ENCODE peak calls at places on chromosomes 1 and 21, in six cellular contexts. One of them, this sample, is unnamed.

GRCh38 chr1:111223126-111223443 is 4.4 kb upstream of the CHI3L2 start:
- DNase-seq in esophagus squamous epithelium: no peak
- DNase-seq in GM12892: no peak
- DNase-seq in uterus: no peak
- DNase-seq in H54: no peak
- DNase-seq in breast epithelium: no peak
- DNase-seq in this sample: no peak

GRCh38 chr1:168918860-168919741 is 187.4 kb upstream of the ATP1B1 start:
- DNase-seq in H54: no peak
- DNase-seq in GM12892: no peak
- DNase-seq in breast epithelium: no peak
- DNase-seq in uterus: no peak
- DNase-seq in esophagus squamous epithelium: no peak
- DNase-seq in this sample: no peak

GRCh38 chr1:93567255-93567918 is 114.2 kb downstream of the BCAR3 start:
- DNase-seq in esophagus squamous epithelium: no peak
- DNase-seq in GM12892: no peak
- DNase-seq in H54: peak
- DNase-seq in breast epithelium: no peak
- DNase-seq in uterus: peak
- DNase-seq in this sample: no peak

GRCh38 chr21:45471229-45472052 is 66.5 kb downstream of the COL18A1 start:
- DNase-seq in GM12892: no peak
- DNase-seq in esophagus squamous epithelium: no peak
- DNase-seq in breast epithelium: no peak
- DNase-seq in uterus: peak
- DNase-seq in H54: peak
- DNase-seq in this sample: no peak

GRCh38 chr1:87880098-87880746 is 551.5 kb downstream of the LMO4 start:
- DNase-seq in GM12892: no peak
- DNase-seq in uterus: no peak
- DNase-seq in H54: no peak
- DNase-seq in breast epithelium: no peak
- DNase-seq in esophagus squamous epithelium: no peak
- DNase-seq in this sample: no peak

GRCh38 chr1:199221371-199222150 is 582.7 kb downstream of the PTPRC start:
- DNase-seq in esophagus squamous epithelium: no peak
- DNase-seq in breast epithelium: no peak
- DNase-seq in uterus: no peak
- DNase-seq in GM12892: no peak
- DNase-seq in H54: no peak
- DNase-seq in this sample: no peak

GRCh38 chr1:43372172-43372571 is 4.4 kb upstream of the ELOVL1 start:
- DNase-seq in GM12892: no peak
- DNase-seq in esophagus squamous epithelium: no peak
- DNase-seq in breast epithelium: no peak
- DNase-seq in uterus: no peak
- DNase-seq in H54: no peak
- DNase-seq in this sample: no peak

GRCh38 chr21:38775733-38776132 is 30.0 kb upstream of the ETS2 start:
- DNase-seq in esophagus squamous epithelium: no peak
- DNase-seq in GM12892: no peak
- DNase-seq in uterus: no peak
- DNase-seq in breast epithelium: no peak
- DNase-seq in H54: no peak
- DNase-seq in this sample: no peak

GRCh38 chr1:27574871-27575831 is 28.8 kb downstream of the AHDC1 start:
- DNase-seq in uterus: peak
- DNase-seq in GM12892: no peak
- DNase-seq in H54: no peak
- DNase-seq in esophagus squamous epithelium: no peak
- DNase-seq in breast epithelium: no peak
- DNase-seq in this sample: no peak

GRCh38 chr1:26121854-26122773 is 10.5 kb downstream of the PDIK1L start:
- DNase-seq in H54: no peak
- DNase-seq in breast epithelium: no peak
- DNase-seq in esophagus squamous epithelium: no peak
- DNase-seq in uterus: no peak
- DNase-seq in GM12892: no peak
- DNase-seq in this sample: no peak

GRCh38 chr1:110749960-110750359 is 75.2 kb upstream of the KCNA3 start:
- DNase-seq in breast epithelium: no peak
- DNase-seq in uterus: no peak
- DNase-seq in esophagus squamous epithelium: no peak
- DNase-seq in GM12892: no peak
- DNase-seq in H54: no peak
- DNase-seq in this sample: no peak

GRCh38 chr21:25956993-25957714 is 213.4 kb downstream of the APP start:
- DNase-seq in H54: no peak
- DNase-seq in GM12892: no peak
- DNase-seq in esophagus squamous epithelium: no peak
- DNase-seq in breast epithelium: no peak
- DNase-seq in uterus: no peak
- DNase-seq in this sample: no peak

GRCh38 chr1:54810144-54810942 is 9.2 kb upstream of the TTC22 start:
- DNase-seq in breast epithelium: no peak
- DNase-seq in uterus: peak
- DNase-seq in GM12892: peak
- DNase-seq in H54: peak
- DNase-seq in esophagus squamous epithelium: no peak
- DNase-seq in this sample: peak

GRCh38 chr1:206965781-206966180 is 4.5 kb downstream of the FCAMR start:
- DNase-seq in esophagus squamous epithelium: no peak
- DNase-seq in breast epithelium: no peak
- DNase-seq in uterus: no peak
- DNase-seq in GM12892: no peak
- DNase-seq in H54: no peak
- DNase-seq in this sample: no peak

GRCh38 chr21:16193758-16194606 is 464.2 kb downstream of the USP25 start:
- DNase-seq in GM12892: no peak
- DNase-seq in breast epithelium: no peak
- DNase-seq in esophagus squamous epithelium: no peak
- DNase-seq in uterus: peak
- DNase-seq in H54: peak
- DNase-seq in this sample: no peak

GRCh38 chr1:117630423-117630998 is 24.7 kb downstream of the TENT5C start:
- DNase-seq in H54: no peak
- DNase-seq in GM12892: no peak
- DNase-seq in uterus: no peak
- DNase-seq in breast epithelium: no peak
- DNase-seq in esophagus squamous epithelium: no peak
- DNase-seq in this sample: no peak

GRCh38 chr1:26471498-26472329 is 526 bp upstream of the HMGN2 start:
- DNase-seq in GM12892: no peak
- DNase-seq in breast epithelium: peak
- DNase-seq in esophagus squamous epithelium: no peak
- DNase-seq in H54: peak
- DNase-seq in uterus: peak
- DNase-seq in this sample: peak

GRCh38 chr1:33055210-33055991 is 18.7 kb upstream of the AK2 start:
- DNase-seq in esophagus squamous epithelium: no peak
- DNase-seq in breast epithelium: peak
- DNase-seq in H54: peak
- DNase-seq in GM12892: peak
- DNase-seq in uterus: peak
- DNase-seq in this sample: peak

GRCh38 chr1:31576743-31577455 is 584 bp downstream of the TINAGL1 start:
- DNase-seq in esophagus squamous epithelium: no peak
- DNase-seq in H54: no peak
- DNase-seq in breast epithelium: no peak
- DNase-seq in GM12892: no peak
- DNase-seq in uterus: no peak
- DNase-seq in this sample: no peak

GRCh38 chr1:22628698-22629444 is 7.6 kb upstream of the C1QA start:
- DNase-seq in GM12892: no peak
- DNase-seq in uterus: no peak
- DNase-seq in H54: no peak
- DNase-seq in breast epithelium: no peak
- DNase-seq in esophagus squamous epithelium: no peak
- DNase-seq in this sample: no peak

GRCh38 chr1:247110627-247111258 is 6.6 kb upstream of the ZNF669 start:
- DNase-seq in GM12892: no peak
- DNase-seq in esophagus squamous epithelium: no peak
- DNase-seq in H54: no peak
- DNase-seq in uterus: no peak
- DNase-seq in breast epithelium: no peak
- DNase-seq in this sample: no peak

GRCh38 chr1:205575294-205575885 is 56.4 kb downstream of the ELK4 start:
- DNase-seq in GM12892: no peak
- DNase-seq in esophagus squamous epithelium: no peak
- DNase-seq in H54: no peak
- DNase-seq in breast epithelium: no peak
- DNase-seq in uterus: no peak
- DNase-seq in this sample: no peak

GRCh38 chr1:147099192-147099591 is 73.1 kb downstream of the PRKAB2 start:
- DNase-seq in GM12892: no peak
- DNase-seq in breast epithelium: no peak
- DNase-seq in H54: no peak
- DNase-seq in uterus: no peak
- DNase-seq in esophagus squamous epithelium: no peak
- DNase-seq in this sample: no peak

GRCh38 chr1:156751724-156752481 is 428 bp upstream of the HDGF start:
- DNase-seq in esophagus squamous epithelium: peak
- DNase-seq in GM12892: peak
- DNase-seq in H54: peak
- DNase-seq in breast epithelium: peak
- DNase-seq in uterus: peak
- DNase-seq in this sample: peak
- TF ChIP-seq POLR2A in esophagus squamous epithelium: no peak
- TF ChIP-seq POLR2A in GM12892: peak
- TF ChIP-seq POLR2A in H54: peak
- TF ChIP-seq POLR2A in breast epithelium: no peak
- TF ChIP-seq POLR2A in uterus: no peak
- TF ChIP-seq POLR2A in this sample: no peak

GRCh38 chr1:3981261-3981660 is 81.2 kb upstream of the C1orf174 start:
- DNase-seq in GM12892: no peak
- DNase-seq in uterus: no peak
- DNase-seq in H54: no peak
- DNase-seq in breast epithelium: no peak
- DNase-seq in esophagus squamous epithelium: no peak
- DNase-seq in this sample: no peak
- TF ChIP-seq POLR2A in GM12892: no peak
- TF ChIP-seq POLR2A in uterus: no peak
- TF ChIP-seq POLR2A in H54: no peak
- TF ChIP-seq POLR2A in breast epithelium: no peak
- TF ChIP-seq POLR2A in esophagus squamous epithelium: no peak
- TF ChIP-seq POLR2A in this sample: no peak

GRCh38 chr1:193680247-193680923 is 494.0 kb upstream of the B3GALT2 start:
- DNase-seq in esophagus squamous epithelium: no peak
- DNase-seq in GM12892: no peak
- DNase-seq in uterus: no peak
- DNase-seq in breast epithelium: no peak
- DNase-seq in H54: no peak
- DNase-seq in this sample: no peak

GRCh38 chr1:193677874-193678273 is 491.5 kb upstream of the B3GALT2 start:
- DNase-seq in GM12892: no peak
- DNase-seq in H54: no peak
- DNase-seq in breast epithelium: no peak
- DNase-seq in esophagus squamous epithelium: no peak
- DNase-seq in uterus: no peak
- DNase-seq in this sample: no peak

GRCh38 chr1:193676996-193677569 is 490.7 kb upstream of the B3GALT2 start:
- DNase-seq in breast epithelium: no peak
- DNase-seq in GM12892: no peak
- DNase-seq in esophagus squamous epithelium: no peak
- DNase-seq in H54: no peak
- DNase-seq in uterus: no peak
- DNase-seq in this sample: no peak

DNA sequence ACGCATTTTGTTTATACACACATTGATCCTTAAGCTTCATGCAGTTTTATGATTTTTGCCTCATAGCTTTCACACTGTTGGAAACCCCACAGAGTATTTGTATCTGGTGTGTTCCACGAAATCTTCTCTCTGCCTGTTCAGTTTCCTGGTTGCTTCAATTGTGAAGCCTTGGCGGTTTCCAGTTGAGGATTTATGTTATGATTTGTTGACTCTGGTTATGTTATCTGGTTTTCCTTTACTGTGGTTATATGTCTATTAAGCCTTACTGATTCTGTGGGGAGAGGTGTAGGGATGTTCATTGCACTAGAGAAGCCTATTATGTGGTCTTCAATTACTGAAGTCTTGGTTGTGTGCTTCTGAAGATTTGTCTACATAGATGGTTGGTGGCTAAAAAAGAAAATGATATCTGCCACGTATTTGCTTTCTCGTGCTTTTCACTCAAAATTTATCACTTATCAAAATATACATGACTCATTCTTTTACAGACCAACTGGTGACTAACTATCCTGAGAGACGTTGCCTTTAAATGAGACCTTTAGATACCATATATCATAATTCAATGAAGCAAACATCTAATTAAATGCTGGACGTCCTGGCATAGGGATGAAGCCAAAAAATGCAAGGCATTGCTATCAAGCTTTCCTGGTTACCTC is 488.0 kb upstream of the B3GALT2 start:
- DNase-seq in H54: no peak
- DNase-seq in uterus: no peak
- DNase-seq in esophagus squamous epithelium: no peak
- DNase-seq in breast epithelium: no peak
- DNase-seq in GM12892: no peak
- DNase-seq in this sample: no peak
- TF ChIP-seq POLR2A in H54: no peak
- TF ChIP-seq POLR2A in uterus: no peak
- TF ChIP-seq POLR2A in esophagus squamous epithelium: no peak
- TF ChIP-seq POLR2A in breast epithelium: no peak
- TF ChIP-seq POLR2A in GM12892: no peak
- TF ChIP-seq POLR2A in this sample: no peak

GRCh38 chr1:224737353-224737727 is 121.2 kb downstream of the CNIH3 start:
- DNase-seq in uterus: no peak
- DNase-seq in H54: no peak
- DNase-seq in GM12892: no peak
- DNase-seq in esophagus squamous epithelium: no peak
- DNase-seq in breast epithelium: no peak
- DNase-seq in this sample: no peak

GRCh38 chr1:224736619-224737352 is 120.7 kb downstream of the CNIH3 start:
- DNase-seq in esophagus squamous epithelium: no peak
- DNase-seq in GM12892: peak
- DNase-seq in uterus: no peak
- DNase-seq in H54: no peak
- DNase-seq in breast epithelium: no peak
- DNase-seq in this sample: no peak

GRCh38 chr1:224734261-224734935 is 118.3 kb downstream of the CNIH3 start:
- DNase-seq in esophagus squamous epithelium: no peak
- DNase-seq in H54: no peak
- DNase-seq in GM12892: no peak
- DNase-seq in uterus: no peak
- DNase-seq in breast epithelium: no peak
- DNase-seq in this sample: no peak

GRCh38 chr1:224733021-224733911 is 117.1 kb downstream of the CNIH3 start:
- DNase-seq in breast epithelium: peak
- DNase-seq in GM12892: no peak
- DNase-seq in H54: peak
- DNase-seq in esophagus squamous epithelium: no peak
- DNase-seq in uterus: no peak
- DNase-seq in this sample: no peak

GRCh38 chr1:224735159-224735558 is 119.0 kb downstream of the CNIH3 start:
- DNase-seq in breast epithelium: no peak
- DNase-seq in H54: no peak
- DNase-seq in GM12892: no peak
- DNase-seq in esophagus squamous epithelium: no peak
- DNase-seq in uterus: no peak
- DNase-seq in this sample: no peak
- TF ChIP-seq POLR2A in breast epithelium: no peak
- TF ChIP-seq POLR2A in H54: no peak
- TF ChIP-seq POLR2A in GM12892: no peak
- TF ChIP-seq POLR2A in esophagus squamous epithelium: no peak
- TF ChIP-seq POLR2A in uterus: no peak
- TF ChIP-seq POLR2A in this sample: no peak